ENCODE peak calls at places on chromosomes 16 and 17, in six cellular contexts. One of them, this sample, is unnamed.

GRCh38 chr17:42122371-42123303 is at the start of gene HSPB9:
- DNase-seq in mesendoderm: peak
- DNase-seq in neuronal stem cell: no peak
- DNase-seq in H1: peak
- DNase-seq in IMR-90: no peak
- DNase-seq in H9: peak
- DNase-seq in this sample: no peak

GRCh38 chr16:61998460-61998859 is 37.8 kb downstream of the CDH8 start:
- DNase-seq in H1: no peak
- DNase-seq in neuronal stem cell: no peak
- DNase-seq in IMR-90: no peak
- DNase-seq in H9: no peak
- DNase-seq in mesendoderm: no peak
- DNase-seq in this sample: no peak

GRCh38 chr17:45032150-45032493 is 19.3 kb downstream of the DCAKD start:
- DNase-seq in H9: no peak
- DNase-seq in IMR-90: no peak
- DNase-seq in neuronal stem cell: no peak
- DNase-seq in mesendoderm: no peak
- DNase-seq in H1: no peak
- DNase-seq in this sample: no peak

GRCh38 chr16:51124896-51125295 is 26.2 kb downstream of the SALL1 start:
- DNase-seq in H9: no peak
- DNase-seq in mesendoderm: no peak
- DNase-seq in IMR-90: no peak
- DNase-seq in H1: no peak
- DNase-seq in neuronal stem cell: no peak
- DNase-seq in this sample: no peak

GRCh38 chr16:80014241-80014939 is 413.9 kb upstream of the MAF start:
- DNase-seq in H9: no peak
- DNase-seq in mesendoderm: no peak
- DNase-seq in neuronal stem cell: no peak
- DNase-seq in IMR-90: no peak
- DNase-seq in H1: no peak
- DNase-seq in this sample: peak

GRCh38 chr17:49753959-49754391 is 10.0 kb downstream of the FAM117A start:
- DNase-seq in mesendoderm: no peak
- DNase-seq in H1: no peak
- DNase-seq in H9: no peak
- DNase-seq in neuronal stem cell: no peak
- DNase-seq in IMR-90: no peak
- DNase-seq in this sample: no peak

GRCh38 chr17:68462381-68463210 is 5.3 kb upstream of the WIPI1 start:
- DNase-seq in neuronal stem cell: peak
- DNase-seq in IMR-90: peak
- DNase-seq in H9: peak
- DNase-seq in mesendoderm: peak
- DNase-seq in H1: peak
- DNase-seq in this sample: peak

GRCh38 chr17:19648475-19649406 is at the start of gene ALDH3A2:
- DNase-seq in H1: peak
- DNase-seq in mesendoderm: peak
- DNase-seq in H9: peak
- DNase-seq in neuronal stem cell: peak
- DNase-seq in IMR-90: peak
- DNase-seq in this sample: peak

GRCh38 chr17:1179635-1180433 is at the start of gene ABR:
- DNase-seq in IMR-90: peak
- DNase-seq in H9: peak
- DNase-seq in mesendoderm: no peak
- DNase-seq in H1: no peak
- DNase-seq in neuronal stem cell: peak
- DNase-seq in this sample: peak

GRCh38 chr16:86632206-86632605 is 53.9 kb downstream of the FOXL1 start:
- DNase-seq in mesendoderm: no peak
- DNase-seq in H9: no peak
- DNase-seq in neuronal stem cell: no peak
- DNase-seq in H1: no peak
- DNase-seq in IMR-90: no peak
- DNase-seq in this sample: no peak
- H2BK15ac ChIP-seq in mesendoderm: no peak
- H2BK15ac ChIP-seq in H9: no peak
- H2BK15ac ChIP-seq in neuronal stem cell: no peak
- H2BK15ac ChIP-seq in H1: no peak
- H2BK15ac ChIP-seq in IMR-90: no peak
- H2BK15ac ChIP-seq in this sample: no peak

GRCh38 chr17:73290399-73291259 is 21.2 kb downstream of the CDC42EP4 start:
- DNase-seq in neuronal stem cell: no peak
- DNase-seq in H9: peak
- DNase-seq in IMR-90: no peak
- DNase-seq in mesendoderm: no peak
- DNase-seq in H1: no peak
- DNase-seq in this sample: no peak
- H3K27ac ChIP-seq in neuronal stem cell: no peak
- H3K27ac ChIP-seq in H9: no peak
- H3K27ac ChIP-seq in IMR-90: peak
- H3K27ac ChIP-seq in mesendoderm: no peak
- H3K27ac ChIP-seq in H1: no peak
- H3K27ac ChIP-seq in this sample: peak

DNA sequence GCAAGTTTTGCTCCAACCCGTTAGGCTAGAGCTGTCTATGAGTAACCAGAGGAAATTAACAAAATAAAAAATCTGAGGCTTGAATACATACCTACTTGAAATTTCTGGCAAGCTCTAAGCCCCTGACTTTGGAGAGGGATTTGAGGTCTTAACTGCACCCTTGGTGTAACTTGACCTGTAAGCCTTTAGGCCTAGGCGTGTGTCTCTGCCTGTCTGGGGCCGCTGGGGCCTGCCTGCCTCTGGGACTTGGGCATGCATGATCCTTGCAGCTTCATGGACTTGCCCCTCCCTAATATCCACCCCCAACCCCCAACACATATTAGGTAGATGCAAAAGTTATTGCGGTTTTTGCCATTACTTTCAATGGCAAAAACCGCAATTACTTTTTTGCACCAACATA is 3.7 kb upstream of the CDC42EP4 start:
- DNase-seq in mesendoderm: no peak
- DNase-seq in H9: peak
- DNase-seq in H1: no peak
- DNase-seq in neuronal stem cell: no peak
- DNase-seq in IMR-90: no peak
- DNase-seq in this sample: no peak
- H2BK120ac ChIP-seq in mesendoderm: no peak
- H2BK120ac ChIP-seq in H9: no peak
- H2BK120ac ChIP-seq in H1: no peak
- H2BK120ac ChIP-seq in neuronal stem cell: no peak
- H2BK120ac ChIP-seq in IMR-90: no peak
- H2BK120ac ChIP-seq in this sample: no peak

GRCh38 chr17:39063681-39064069 is 87.8 kb downstream of the PLXDC1 start:
- DNase-seq in mesendoderm: no peak
- DNase-seq in neuronal stem cell: no peak
- DNase-seq in H9: no peak
- DNase-seq in IMR-90: peak
- DNase-seq in H1: no peak
- DNase-seq in this sample: peak
- H2BK15ac ChIP-seq in mesendoderm: no peak
- H2BK15ac ChIP-seq in neuronal stem cell: no peak
- H2BK15ac ChIP-seq in H9: no peak
- H2BK15ac ChIP-seq in IMR-90: no peak
- H2BK15ac ChIP-seq in H1: no peak
- H2BK15ac ChIP-seq in this sample: no peak

GRCh38 chr16:681746-682427 is 1.7 kb downstream of the STUB1 start:
- DNase-seq in neuronal stem cell: no peak
- DNase-seq in H9: no peak
- DNase-seq in IMR-90: no peak
- DNase-seq in H1: no peak
- DNase-seq in mesendoderm: no peak
- DNase-seq in this sample: no peak
- H3K27ac ChIP-seq in neuronal stem cell: no peak
- H3K27ac ChIP-seq in H9: no peak
- H3K27ac ChIP-seq in IMR-90: no peak
- H3K27ac ChIP-seq in H1: no peak
- H3K27ac ChIP-seq in mesendoderm: no peak
- H3K27ac ChIP-seq in this sample: no peak